ENCODE peak calls at places on chromosomes 3 and 15, in seven cellular contexts. One of them, this sample, is unnamed.

GRCh38 chr3:184574552-184575430 is 13.2 kb downstream of the EPHB3 start:
- DNase-seq in AG04449: no peak
- DNase-seq in upper lobe of right lung: no peak
- DNase-seq in prostate gland: no peak
- DNase-seq in B cell: no peak
- DNase-seq in tibial artery: no peak
- DNase-seq in lower lobe of right lung: no peak
- DNase-seq in this sample: no peak

GRCh38 chr3:46998121-46998851 is 18.8 kb downstream of the NBEAL2 start:
- DNase-seq in lower lobe of right lung: peak; percentile 88
- DNase-seq in upper lobe of right lung: peak; percentile 91
- DNase-seq in B cell: peak; percentile 90
- DNase-seq in AG04449: no peak
- DNase-seq in tibial artery: peak; percentile 53
- DNase-seq in prostate gland: peak; percentile 65
- DNase-seq in this sample: no peak

GRCh38 chr15:43792761-43793493 is 807 bp downstream of the SERF2 start:
- DNase-seq in lower lobe of right lung: peak; percentile 67
- DNase-seq in prostate gland: no peak
- DNase-seq in upper lobe of right lung: peak; percentile 80
- DNase-seq in AG04449: no peak
- DNase-seq in tibial artery: no peak
- DNase-seq in B cell: peak; percentile 33
- DNase-seq in this sample: no peak

GRCh38 chr3:4821975-4822374 is 157.3 kb upstream of the BHLHE40 start:
- DNase-seq in tibial artery: no peak
- DNase-seq in lower lobe of right lung: no peak
- DNase-seq in upper lobe of right lung: no peak
- DNase-seq in prostate gland: no peak
- DNase-seq in B cell: no peak
- DNase-seq in AG04449: no peak
- DNase-seq in this sample: no peak

GRCh38 chr3:81249540-81250029 is 511.9 kb downstream of the GBE1 start:
- DNase-seq in lower lobe of right lung: no peak
- DNase-seq in tibial artery: no peak
- DNase-seq in B cell: no peak
- DNase-seq in upper lobe of right lung: no peak
- DNase-seq in AG04449: peak; percentile 16
- DNase-seq in prostate gland: no peak
- DNase-seq in this sample: no peak

GRCh38 chr3:147904421-147904820 is 495.3 kb downstream of the ZIC1 start:
- DNase-seq in upper lobe of right lung: no peak
- DNase-seq in AG04449: no peak
- DNase-seq in tibial artery: no peak
- DNase-seq in lower lobe of right lung: no peak
- DNase-seq in B cell: no peak
- DNase-seq in prostate gland: no peak
- DNase-seq in this sample: no peak

GRCh38 chr3:161139686-161140085 is 34.5 kb upstream of the B3GALNT1 start:
- DNase-seq in lower lobe of right lung: no peak
- DNase-seq in upper lobe of right lung: no peak
- DNase-seq in tibial artery: no peak
- DNase-seq in prostate gland: no peak
- DNase-seq in B cell: no peak
- DNase-seq in AG04449: no peak
- DNase-seq in this sample: no peak

GRCh38 chr3:72380193-72380592 is 468.1 kb downstream of the SHQ1 start:
- DNase-seq in prostate gland: no peak
- DNase-seq in lower lobe of right lung: no peak
- DNase-seq in AG04449: no peak
- DNase-seq in B cell: no peak
- DNase-seq in upper lobe of right lung: no peak
- DNase-seq in tibial artery: no peak
- DNase-seq in this sample: no peak

GRCh38 chr3:108500728-108501127 is 9.7 kb downstream of the MYH15 start:
- DNase-seq in B cell: no peak
- DNase-seq in tibial artery: no peak
- DNase-seq in lower lobe of right lung: no peak
- DNase-seq in upper lobe of right lung: no peak
- DNase-seq in AG04449: no peak
- DNase-seq in prostate gland: no peak
- DNase-seq in this sample: no peak

GRCh38 chr3:81492048-81492447 is 269.4 kb downstream of the GBE1 start:
- DNase-seq in B cell: no peak
- DNase-seq in prostate gland: no peak
- DNase-seq in upper lobe of right lung: no peak
- DNase-seq in lower lobe of right lung: no peak
- DNase-seq in tibial artery: no peak
- DNase-seq in AG04449: peak; percentile 36
- DNase-seq in this sample: no peak

GRCh38 chr3:42804831-42805821 is 836 bp upstream of the HIGD1A start:
- DNase-seq in tibial artery: peak; percentile 45
- DNase-seq in prostate gland: no peak
- DNase-seq in AG04449: no peak
- DNase-seq in lower lobe of right lung: peak; percentile 59
- DNase-seq in B cell: no peak
- DNase-seq in upper lobe of right lung: peak; percentile 70
- DNase-seq in this sample: peak; percentile 75

GRCh38 chr3:157650699-157651098 is 147.5 kb upstream of the VEPH1 start:
- DNase-seq in prostate gland: no peak
- DNase-seq in B cell: no peak
- DNase-seq in upper lobe of right lung: no peak
- DNase-seq in lower lobe of right lung: no peak
- DNase-seq in tibial artery: no peak
- DNase-seq in AG04449: no peak
- DNase-seq in this sample: no peak

GRCh38 chr3:87248831-87249230 is 21.7 kb downstream of the CHMP2B start:
- DNase-seq in prostate gland: no peak
- DNase-seq in upper lobe of right lung: no peak
- DNase-seq in AG04449: no peak
- DNase-seq in tibial artery: no peak
- DNase-seq in lower lobe of right lung: no peak
- DNase-seq in B cell: no peak
- DNase-seq in this sample: no peak

GRCh38 chr3:182252802-182253201 is 540.5 kb upstream of the ATP11B start:
- DNase-seq in upper lobe of right lung: no peak
- DNase-seq in AG04449: no peak
- DNase-seq in prostate gland: no peak
- DNase-seq in lower lobe of right lung: no peak
- DNase-seq in B cell: no peak
- DNase-seq in tibial artery: no peak
- DNase-seq in this sample: no peak

GRCh38 chr3:182246870-182247269 is 535.1 kb downstream of the SOX2 start:
- DNase-seq in prostate gland: no peak
- DNase-seq in B cell: no peak
- DNase-seq in AG04449: no peak
- DNase-seq in lower lobe of right lung: no peak
- DNase-seq in upper lobe of right lung: no peak
- DNase-seq in tibial artery: no peak
- DNase-seq in this sample: no peak

GRCh38 chr3:182244222-182244971 is 532.7 kb downstream of the SOX2 start:
- DNase-seq in AG04449: no peak
- DNase-seq in upper lobe of right lung: no peak
- DNase-seq in B cell: no peak
- DNase-seq in tibial artery: no peak
- DNase-seq in prostate gland: no peak
- DNase-seq in lower lobe of right lung: no peak
- DNase-seq in this sample: no peak

GRCh38 chr3:182245059-182245458 is 533.3 kb downstream of the SOX2 start:
- DNase-seq in tibial artery: no peak
- DNase-seq in AG04449: no peak
- DNase-seq in B cell: no peak
- DNase-seq in upper lobe of right lung: no peak
- DNase-seq in lower lobe of right lung: no peak
- DNase-seq in prostate gland: no peak
- DNase-seq in this sample: no peak

DNA sequence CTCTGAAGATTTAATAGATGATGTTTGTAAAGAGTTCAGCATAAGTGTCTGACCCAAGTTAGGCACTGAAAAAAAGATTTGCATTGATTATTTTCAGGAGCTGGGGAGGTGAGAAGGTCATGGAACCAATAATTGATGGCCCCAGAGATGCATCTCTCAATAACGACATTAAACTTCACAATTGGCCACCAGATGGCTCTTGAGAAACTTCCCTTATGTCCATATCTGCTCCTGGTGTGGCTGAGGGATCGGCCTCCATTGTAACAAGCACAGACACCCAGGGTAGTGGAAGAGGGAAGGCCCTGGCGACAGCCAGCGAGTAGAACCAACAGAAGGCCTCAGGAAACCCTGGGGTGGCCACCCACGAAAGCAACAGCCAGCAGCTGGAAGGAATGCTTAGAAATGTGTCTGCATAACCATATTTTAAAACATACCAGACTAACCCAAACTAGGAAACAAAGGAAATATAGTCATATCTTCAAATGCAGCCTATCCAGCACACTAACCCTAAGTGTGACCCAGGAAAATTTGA is 536.7 kb downstream of the SOX2 start:
- DNase-seq in lower lobe of right lung: no peak
- DNase-seq in B cell: no peak
- DNase-seq in AG04449: no peak
- DNase-seq in prostate gland: no peak
- DNase-seq in upper lobe of right lung: no peak
- DNase-seq in tibial artery: no peak
- DNase-seq in this sample: no peak
- TF ChIP-seq CTCF in lower lobe of right lung: no peak
- TF ChIP-seq CTCF in B cell: no peak
- TF ChIP-seq CTCF in AG04449: peak; percentile 15
- TF ChIP-seq CTCF in prostate gland: no peak
- TF ChIP-seq CTCF in upper lobe of right lung: no peak
- TF ChIP-seq CTCF in tibial artery: no peak
- TF ChIP-seq CTCF in this sample: no peak

GRCh38 chr3:152232679-152233078 is 36.0 kb upstream of the MBNL1 start:
- DNase-seq in B cell: no peak
- DNase-seq in upper lobe of right lung: no peak
- DNase-seq in lower lobe of right lung: no peak
- DNase-seq in AG04449: no peak
- DNase-seq in tibial artery: no peak
- DNase-seq in prostate gland: no peak
- DNase-seq in this sample: no peak

GRCh38 chr3:152230367-152230766 is 38.4 kb upstream of the MBNL1 start:
- DNase-seq in B cell: no peak
- DNase-seq in prostate gland: no peak
- DNase-seq in upper lobe of right lung: no peak
- DNase-seq in lower lobe of right lung: no peak
- DNase-seq in tibial artery: no peak
- DNase-seq in AG04449: no peak
- DNase-seq in this sample: no peak

GRCh38 chr3:152225176-152225575 is 43.6 kb upstream of the MBNL1 start:
- DNase-seq in lower lobe of right lung: no peak
- DNase-seq in B cell: no peak
- DNase-seq in AG04449: no peak
- DNase-seq in tibial artery: no peak
- DNase-seq in upper lobe of right lung: no peak
- DNase-seq in prostate gland: no peak
- DNase-seq in this sample: no peak

GRCh38 chr3:152232001-152232400 is 36.7 kb upstream of the MBNL1 start:
- DNase-seq in lower lobe of right lung: no peak
- DNase-seq in prostate gland: no peak
- DNase-seq in tibial artery: no peak
- DNase-seq in upper lobe of right lung: no peak
- DNase-seq in AG04449: no peak
- DNase-seq in B cell: no peak
- DNase-seq in this sample: no peak

GRCh38 chr3:152229692-152230091 is 39.0 kb upstream of the MBNL1 start:
- DNase-seq in upper lobe of right lung: no peak
- DNase-seq in tibial artery: no peak
- DNase-seq in B cell: no peak
- DNase-seq in prostate gland: no peak
- DNase-seq in AG04449: no peak
- DNase-seq in lower lobe of right lung: no peak
- DNase-seq in this sample: no peak
- TF ChIP-seq CTCF in upper lobe of right lung: no peak
- TF ChIP-seq CTCF in tibial artery: no peak
- TF ChIP-seq CTCF in B cell: no peak
- TF ChIP-seq CTCF in prostate gland: no peak
- TF ChIP-seq CTCF in AG04449: no peak
- TF ChIP-seq CTCF in lower lobe of right lung: peak; percentile 12
- TF ChIP-seq CTCF in this sample: no peak

DNA sequence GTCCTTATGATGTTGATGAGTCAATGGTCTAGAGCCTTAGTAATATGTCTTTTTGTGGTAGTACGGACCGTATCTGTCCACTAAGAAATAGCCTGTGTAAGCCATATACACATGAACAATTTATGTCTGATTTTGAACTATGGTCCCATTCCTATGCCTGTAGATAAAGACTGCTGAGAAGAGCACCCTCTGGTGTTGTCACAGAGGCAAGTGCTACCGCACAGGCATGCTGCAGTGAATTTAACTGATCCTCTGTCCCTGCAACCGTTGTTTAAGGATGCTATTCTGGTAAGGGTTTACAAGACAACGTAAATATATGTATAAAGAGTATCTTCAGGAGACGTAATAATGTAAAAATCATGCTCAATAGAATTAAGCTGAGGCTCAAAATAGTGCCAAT is 170.7 kb downstream of the UBE3A start:
- DNase-seq in B cell: no peak
- DNase-seq in upper lobe of right lung: no peak
- DNase-seq in tibial artery: no peak
- DNase-seq in AG04449: no peak
- DNase-seq in lower lobe of right lung: no peak
- DNase-seq in prostate gland: no peak
- DNase-seq in this sample: no peak
- TF ChIP-seq CTCF in B cell: no peak
- TF ChIP-seq CTCF in upper lobe of right lung: no peak
- TF ChIP-seq CTCF in tibial artery: no peak
- TF ChIP-seq CTCF in AG04449: no peak
- TF ChIP-seq CTCF in lower lobe of right lung: no peak
- TF ChIP-seq CTCF in prostate gland: no peak
- TF ChIP-seq CTCF in this sample: no peak

GRCh38 chr3:59069838-59070237 is 20.0 kb upstream of the CFAP20DC start:
- DNase-seq in AG04449: no peak
- DNase-seq in B cell: no peak
- DNase-seq in tibial artery: no peak
- DNase-seq in upper lobe of right lung: no peak
- DNase-seq in lower lobe of right lung: no peak
- DNase-seq in prostate gland: no peak
- DNase-seq in this sample: no peak

GRCh38 chr3:59064728-59065127 is 14.9 kb upstream of the CFAP20DC start:
- DNase-seq in B cell: no peak
- DNase-seq in prostate gland: no peak
- DNase-seq in lower lobe of right lung: no peak
- DNase-seq in upper lobe of right lung: no peak
- DNase-seq in AG04449: no peak
- DNase-seq in tibial artery: no peak
- DNase-seq in this sample: no peak

GRCh38 chr3:59065240-59065639 is 15.4 kb upstream of the CFAP20DC start:
- DNase-seq in B cell: no peak
- DNase-seq in AG04449: no peak
- DNase-seq in upper lobe of right lung: no peak
- DNase-seq in prostate gland: no peak
- DNase-seq in tibial artery: no peak
- DNase-seq in lower lobe of right lung: no peak
- DNase-seq in this sample: no peak

DNA sequence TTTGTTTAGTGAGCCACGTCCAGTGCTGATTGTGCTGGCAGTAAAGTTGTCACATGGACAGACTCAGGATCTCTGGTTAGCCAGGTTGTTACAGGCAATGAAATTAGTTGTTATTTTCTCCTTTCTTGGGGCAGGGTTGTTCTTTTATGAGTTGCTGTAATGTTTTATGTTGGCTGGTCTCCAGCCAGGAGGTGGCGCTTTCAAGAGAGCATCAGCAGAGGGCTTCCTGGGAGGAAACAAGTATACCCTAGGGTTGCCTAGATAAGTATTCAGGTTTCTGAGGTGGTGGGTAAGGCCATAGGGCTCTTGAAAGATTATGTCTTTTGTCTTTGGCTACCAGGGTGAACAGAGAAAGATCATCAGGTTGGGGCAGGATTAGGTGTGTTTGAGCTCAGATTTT is 14.5 kb upstream of the CFAP20DC start:
- DNase-seq in upper lobe of right lung: no peak
- DNase-seq in lower lobe of right lung: no peak
- DNase-seq in AG04449: no peak
- DNase-seq in tibial artery: no peak
- DNase-seq in B cell: no peak
- DNase-seq in prostate gland: no peak
- DNase-seq in this sample: no peak
- TF ChIP-seq CTCF in upper lobe of right lung: no peak
- TF ChIP-seq CTCF in lower lobe of right lung: no peak
- TF ChIP-seq CTCF in AG04449: no peak
- TF ChIP-seq CTCF in tibial artery: no peak
- TF ChIP-seq CTCF in B cell: no peak
- TF ChIP-seq CTCF in prostate gland: no peak
- TF ChIP-seq CTCF in this sample: no peak

This sample was measured in coronary artery.